ENCODE peak calls at places on chromosomes 1 and 21, in four cellular contexts. O is HL-60, U is K562, X is GM12878. G is an unnamed sample.

GRCh38 chr1:1782399-1783221 is 4.3 kb upstream of the NADK start:
- DNase-seq in O (peak), U (peak), X (no peak), G (no peak)

GRCh38 chr1:21319447-21320407 is 29.5 kb upstream of the ECE1 start:
- DNase-seq in O (no peak), U (peak), X (no peak), G (no peak)

GRCh38 chr1:181112071-181112929 is 23.8 kb downstream of the IER5 start:
- DNase-seq in O (peak), U (peak), X (no peak), G (no peak)

GRCh38 chr21:45547211-45547900 is 5.1 kb upstream of the SLC19A1 start:
- DNase-seq in O (no peak), U (no peak), X (no peak), G (no peak)

GRCh38 chr1:214997685-214998084 is 84.9 kb upstream of the KCNK2 start:
- DNase-seq in O (peak), U (no peak), X (no peak), G (no peak)

GRCh38 chr1:208896768-208897167 is 652.6 kb upstream of the PLXNA2 start:
- DNase-seq in O (no peak), U (no peak), X (no peak), G (no peak)

GRCh38 chr1:202860744-202861419 is 28.1 kb downstream of the RABIF start:
- DNase-seq in O (no peak), U (peak), X (no peak), G (peak)

GRCh38 chr21:45142916-45143315 is 68.5 kb downstream of the ADARB1 start:
- DNase-seq in O (no peak), U (no peak), X (no peak), G (no peak)

GRCh38 chr1:30412241-30413110 is 310.9 kb downstream of the MATN1 start:
- DNase-seq in O (no peak), U (no peak), X (no peak), G (no peak)

GRCh38 chr1:220119043-220119512 is 25.1 kb downstream of the IARS2 start:
- DNase-seq in O (no peak), U (no peak), X (no peak), G (no peak)

GRCh38 chr1:116151739-116152576 is 40.8 kb downstream of the MAB21L3 start:
- DNase-seq in O (peak), U (peak), X (peak), G (peak)

GRCh38 chr1:169517544-169518186 is 31.9 kb upstream of the SLC19A2 start:
- DNase-seq in O (no peak), U (no peak), X (no peak), G (no peak)

GRCh38 chr1:68116643-68117235 is 66.3 kb upstream of the DIRAS3 start:
- DNase-seq in O (peak), U (peak), X (no peak), G (no peak)

GRCh38 chr1:157691285-157691920 is 9.2 kb downstream of the FCRL3 start:
- DNase-seq in O (peak), U (peak), X (no peak), G (peak)

GRCh38 chr1:17502326-17502778 is 37.1 kb upstream of the ARHGEF10L start:
- DNase-seq in O (peak), U (peak), X (peak), G (peak)

GRCh38 chr1:8146257-8146855 is 120.2 kb upstream of the ERRFI1 start:
- DNase-seq in O (no peak), U (no peak), X (no peak), G (no peak)

GRCh38 chr1:100134872-100135271 is 1.9 kb downstream of the TRMT13 start:
- DNase-seq in O (no peak), U (no peak), X (no peak), G (no peak)

GRCh38 chr1:89633103-89633744 is at the start of gene LRRC8C:
- DNase-seq in O (peak), U (peak), X (no peak), G (peak)

GRCh38 chr1:66478116-66478515 is 55.8 kb upstream of the SGIP1 start:
- DNase-seq in O (no peak), U (no peak), X (no peak), G (no peak)

GRCh38 chr1:37720231-37721130 is 28.2 kb downstream of the CDCA8 start:
- DNase-seq in O (no peak), U (peak), X (no peak), G (no peak)

GRCh38 chr21:43697758-43698643 is 20.9 kb upstream of the PDXK start:
- DNase-seq in O (no peak), U (no peak), X (no peak), G (no peak)

GRCh38 chr1:183270541-183271141 is 84.6 kb downstream of the LAMC2 start:
- DNase-seq in O (no peak), U (no peak), X (no peak), G (no peak)

GRCh38 chr1:160363010-160363409 is 3.9 kb upstream of the NHLH1 start:
- DNase-seq in O (no peak), U (no peak), X (no peak), G (no peak)

GRCh38 chr1:159595006-159595405 is 7.4 kb downstream of the APCS start:
- DNase-seq in O (no peak), U (no peak), X (no peak), G (no peak)

GRCh38 chr1:11847667-11848445 is at the start of gene NPPA:
- DNase-seq in O (no peak), U (no peak), X (no peak), G (no peak)

GRCh38 chr1:180248731-180249681 is 18.9 kb downstream of the LHX4 start:
- DNase-seq in O (peak), U (peak), X (no peak), G (no peak)

GRCh38 chr1:13823126-13823880 is 123.3 kb downstream of the PRDM2 start:
- DNase-seq in O (no peak), U (no peak), X (no peak), G (no peak)

GRCh38 chr1:43238104-43238503 is 31.7 kb upstream of the TMEM125 start:
- DNase-seq in O (peak), U (peak), X (no peak), G (peak)

GRCh38 chr1:150322310-150322709 is 977 bp downstream of the PRPF3 start:
- DNase-seq in O (peak), U (no peak), X (no peak), G (no peak)

GRCh38 chr1:115467790-115468189 is 129.7 kb upstream of the NGF start:
- DNase-seq in O (no peak), U (no peak), X (no peak), G (no peak)

GRCh38 chr1:77514871-77515776 is 167.3 kb downstream of the ZZZ3 start:
- DNase-seq in O (peak), U (no peak), X (no peak), G (no peak)

GRCh38 chr1:173161510-173162221 is 45.5 kb downstream of the TNFSF4 start:
- DNase-seq in O (no peak), U (no peak), X (no peak), G (no peak)

GRCh38 chr21:17732306-17732705 is 86.8 kb downstream of the C21orf91 start:
- DNase-seq in O (no peak), U (no peak), X (no peak), G (no peak)

GRCh38 chr1:219549215-219549614 is 63.7 kb downstream of the ZC3H11B start:
- DNase-seq in O (no peak), U (no peak), X (no peak), G (no peak)

DNA sequence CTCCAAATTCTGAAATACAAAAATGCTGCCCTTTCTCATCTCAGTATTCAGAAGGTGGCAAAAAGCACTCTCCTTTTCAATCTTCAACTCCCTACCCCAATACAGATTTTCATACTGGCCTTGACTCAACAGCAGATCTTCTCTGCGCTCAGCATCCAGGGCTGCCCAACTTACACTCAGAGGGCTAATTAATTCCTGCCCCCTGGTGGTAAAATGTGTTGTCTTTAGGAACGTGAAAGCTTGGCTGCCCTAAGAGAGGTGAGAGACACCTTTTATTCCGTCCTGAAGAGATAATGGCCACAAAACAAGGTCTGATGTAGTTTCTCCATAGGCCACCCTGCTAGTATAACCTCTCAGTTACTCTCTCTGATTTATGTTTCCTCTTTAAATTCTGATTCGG is 25.0 kb downstream of the KRTAP24-1 start:
- DNase-seq in O (no peak), U (peak), X (no peak), G (no peak)
- TF ChIP-seq SPI1 in O (no peak), U (no peak), X (no peak), G (no peak)

DNA sequence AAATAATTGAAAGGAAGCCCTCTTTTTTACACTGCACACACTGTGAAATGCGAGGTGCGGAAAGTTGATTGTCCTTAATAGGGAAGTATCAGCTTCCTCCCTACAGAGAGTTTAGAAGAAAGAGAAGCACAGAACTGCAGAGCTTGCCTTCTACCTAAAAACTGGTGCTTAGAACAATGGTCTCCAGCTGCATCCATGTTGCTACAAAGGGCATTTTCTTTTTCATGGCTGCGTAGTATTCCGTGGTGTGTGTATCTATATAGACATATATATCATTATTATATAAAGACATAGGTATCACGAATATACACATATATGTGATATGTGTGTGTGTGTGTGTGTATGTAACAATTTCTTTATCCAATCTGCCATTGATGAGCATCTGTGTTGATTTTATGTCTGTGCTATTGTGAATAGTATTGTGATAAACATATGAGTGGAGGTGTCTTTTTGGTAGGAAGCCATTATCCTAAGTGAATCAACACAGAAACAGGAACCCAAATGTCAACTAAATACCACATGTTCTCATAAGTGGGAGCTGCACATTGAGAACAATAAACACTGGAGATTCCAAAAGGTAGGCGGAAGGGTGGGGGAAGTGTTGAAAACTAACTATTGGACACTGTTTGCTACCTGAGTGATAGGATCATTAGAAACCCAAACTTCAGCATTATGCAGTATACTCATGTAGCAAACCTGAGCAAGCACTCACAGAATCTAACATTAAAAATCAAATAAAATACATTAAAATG is 290.0 kb upstream of the RUNX1 start:
- DNase-seq in O (no peak), U (no peak), X (no peak), G (no peak)
- TF ChIP-seq POLR2AphosphoS5 in O (no peak), U (no peak), X (no peak), G (no peak)

GRCh38 chr1:231421616-231421970 is 494 bp downstream of the EGLN1 start:
- DNase-seq in O (peak), U (no peak), X (no peak), G (no peak)
- TF ChIP-seq SPI1 in O (no peak), U (no peak), X (no peak), G (no peak)

GRCh38 chr1:226973371-226973897 is 33.3 kb downstream of the COQ8A start:
- DNase-seq in O (no peak), U (no peak), X (no peak), G (no peak)

GRCh38 chr1:226972931-226973330 is 32.8 kb downstream of the COQ8A start:
- DNase-seq in O (no peak), U (no peak), X (no peak), G (no peak)

GRCh38 chr1:226975259-226975908 is 35.3 kb downstream of the COQ8A start:
- DNase-seq in O (no peak), U (no peak), X (no peak), G (no peak)

GRCh38 chr1:226974544-226975258 is 34.6 kb downstream of the COQ8A start:
- DNase-seq in O (no peak), U (no peak), X (no peak), G (no peak)

DNA sequence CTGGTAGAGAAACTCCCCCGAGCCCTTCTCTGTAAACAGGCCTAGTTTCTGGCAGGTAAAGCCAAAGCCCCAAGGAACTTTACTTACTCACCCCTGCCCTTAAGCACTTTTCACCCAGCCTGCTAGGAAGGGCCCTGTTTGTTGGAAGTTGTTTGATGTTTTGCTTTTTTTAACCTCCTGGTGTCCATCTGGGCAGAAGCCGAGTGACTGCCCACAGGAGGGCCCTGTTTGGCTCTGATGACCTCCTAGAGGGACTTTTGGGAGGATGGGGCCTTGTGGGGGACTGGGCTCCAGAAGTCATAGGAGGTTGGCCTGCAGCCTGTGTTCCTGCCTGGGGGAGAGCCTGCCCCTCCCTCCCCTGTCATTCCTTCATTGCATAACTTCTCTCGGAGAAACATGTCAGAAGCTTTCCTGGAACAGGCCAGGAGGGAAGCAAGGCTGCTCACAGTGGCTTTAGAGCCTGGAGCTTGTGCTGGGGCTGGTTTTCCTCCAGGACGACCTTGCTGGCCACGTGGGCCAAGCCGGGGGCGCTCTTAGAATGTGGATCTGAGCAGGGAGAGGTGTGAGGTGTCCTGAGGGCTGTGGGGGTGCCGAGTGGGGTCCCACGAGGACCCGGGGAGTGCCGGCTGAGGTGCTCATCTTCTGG is 33.9 kb downstream of the COQ8A start:
- DNase-seq in O (no peak), U (no peak), X (no peak), G (no peak)
- TF ChIP-seq POLR2AphosphoS5 in O (no peak), U (no peak), X (no peak), G (no peak)

DNA sequence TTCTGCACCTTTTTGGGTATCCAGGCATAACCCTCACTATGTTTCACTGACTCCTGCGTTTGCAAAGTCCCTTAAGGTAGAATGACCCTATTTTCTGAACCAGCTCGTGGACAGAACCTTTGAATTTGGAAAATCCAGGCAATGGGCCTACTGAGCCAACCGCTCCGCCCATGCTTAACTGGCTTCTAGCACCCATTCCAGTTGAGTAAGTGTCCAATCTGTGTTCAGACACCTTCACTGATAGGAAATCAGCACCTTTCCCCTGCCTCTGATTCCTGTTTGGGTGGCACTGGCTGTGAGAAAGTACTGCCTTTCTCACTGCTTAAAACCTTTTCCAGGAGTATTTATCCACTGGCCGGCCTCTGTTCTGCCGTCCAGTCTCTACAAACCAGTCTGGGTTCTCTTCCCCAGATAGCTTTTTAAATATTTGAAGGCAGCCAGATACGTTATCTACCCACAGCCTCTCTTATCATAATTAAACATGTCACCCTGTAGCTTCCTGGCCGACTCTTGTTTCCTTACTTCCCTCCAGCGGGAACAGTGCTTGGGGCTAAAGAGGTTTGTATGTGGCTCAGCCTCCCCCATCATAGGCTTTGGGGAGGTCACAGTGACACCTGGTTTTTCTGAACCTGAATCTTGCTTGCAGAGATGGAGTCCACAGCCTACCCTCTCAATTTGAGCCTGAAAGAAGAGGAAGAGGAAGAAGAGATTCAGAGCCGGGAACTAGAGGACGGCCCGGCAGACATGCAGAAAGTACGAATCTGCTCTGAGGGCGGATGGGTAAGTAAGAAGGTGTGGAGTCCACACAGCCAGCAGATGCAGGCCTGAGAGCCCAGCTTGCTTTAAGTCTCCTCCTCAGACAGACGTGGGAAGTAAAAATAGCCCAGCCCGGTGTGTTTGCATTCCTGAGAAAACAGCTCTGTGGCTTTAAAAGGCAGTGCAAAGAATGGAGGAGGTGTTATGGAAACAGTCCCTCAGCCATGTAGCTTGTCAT is 1.3 kb downstream of the POGK start:
- DNase-seq in O (peak), U (peak), X (no peak), G (no peak)
- TF ChIP-seq SPI1 in O (peak), U (peak), X (no peak), G (no peak)